ENCODE peak calls at places on chromosomes 2 and 18, in seven cellular contexts. M is IMR-90, F is mesendoderm, B is neuronal stem cell, V is H1, Q is mesenchymal stem cell, X is trophoblast cell. G is an unnamed sample.

GRCh38 chr18:73952296-73952946 is 195.2 kb downstream of the FBXO15 start:
- DNase-seq in F (peak), Q (no peak), V (no peak), X (no peak), M (no peak), B (no peak), G (no peak)

GRCh38 chr18:9008709-9009635 is 93.5 kb upstream of the NDUFV2 start:
- DNase-seq in F (no peak), X (no peak), V (no peak), Q (no peak), M (no peak), B (no peak), G (no peak)

GRCh38 chr2:423479-423878 is 135.6 kb upstream of the ALKAL2 start:
- DNase-seq in F (no peak), V (peak), X (peak), M (no peak), Q (no peak), B (no peak), G (no peak)

GRCh38 chr2:85110991-85111560 is 22.1 kb upstream of the TCF7L1 start:
- DNase-seq in X (peak), M (peak), V (no peak), F (peak), B (no peak), Q (no peak), G (no peak)

GRCh38 chr2:100733344-100734187 is 86.4 kb upstream of the NPAS2 start:
- DNase-seq in F (peak), Q (peak), V (no peak), X (peak), M (peak), B (peak), G (peak)

GRCh38 chr2:18552351-18553077 is 7.9 kb downstream of the RDH14 start:
- DNase-seq in B (no peak), M (no peak), X (no peak), V (no peak), Q (no peak), F (no peak), G (no peak)

GRCh38 chr2:154402138-154402714 is 296.3 kb upstream of the KCNJ3 start:
- DNase-seq in X (peak), Q (peak), M (peak), B (peak), V (no peak), F (peak), G (no peak)

GRCh38 chr2:208359632-208359986 is 47.0 kb upstream of the PTH2R start:
- DNase-seq in B (no peak), M (no peak), Q (no peak), F (peak), V (peak), X (no peak), G (peak)

GRCh38 chr2:121699421-121700328 is 37.0 kb downstream of the NIFK start:
- DNase-seq in X (peak), Q (peak), B (no peak), M (peak), F (peak), V (no peak), G (no peak)

GRCh38 chr2:41909584-41909983 is 138.2 kb upstream of the PKDCC start:
- DNase-seq in X (no peak), F (no peak), M (no peak), Q (peak), B (no peak), V (no peak), G (no peak)

GRCh38 chr2:218964041-218964771 is 4.7 kb downstream of the CDK5R2 start:
- DNase-seq in M (peak), Q (peak), F (peak), B (no peak), X (no peak), V (no peak), G (no peak)

GRCh38 chr18:57819671-57820460 is 16.8 kb upstream of the ATP8B1 start:
- DNase-seq in V (no peak), F (peak), Q (peak), X (peak), B (no peak), M (peak), G (no peak)

GRCh38 chr18:79026491-79026890 is 42.7 kb upstream of the ATP9B start:
- DNase-seq in X (no peak), V (peak), F (peak), B (no peak), Q (no peak), M (no peak), G (peak)

GRCh38 chr2:19256239-19256638 is 102.2 kb downstream of the OSR1 start:
- DNase-seq in B (no peak), F (no peak), V (no peak), M (peak), Q (peak), X (no peak), G (no peak)

GRCh38 chr18:50757358-50757757 is 62.5 kb downstream of the MRO start:
- DNase-seq in M (no peak), X (no peak), V (peak), Q (no peak), B (no peak), F (no peak), G (no peak)

GRCh38 chr2:200506679-200507078 is 3.2 kb downstream of the KCTD18 start:
- DNase-seq in V (no peak), Q (no peak), X (no peak), F (no peak), M (no peak), B (no peak), G (no peak)

GRCh38 chr2:108278631-108279030 is 10.1 kb upstream of the SULT1C2 start:
- DNase-seq in F (no peak), B (no peak), Q (no peak), X (no peak), M (peak), V (no peak), G (no peak)

GRCh38 chr2:228999326-228999725 is 271.8 kb downstream of the PID1 start:
- DNase-seq in Q (no peak), B (no peak), V (no peak), M (no peak), X (no peak), F (peak), G (no peak)

GRCh38 chr2:144456680-144457079 is 63.2 kb downstream of the ZEB2 start:
- DNase-seq in F (no peak), M (peak), V (no peak), B (no peak), Q (peak), X (peak), G (no peak)

GRCh38 chr2:229660951-229661350 is 53.4 kb downstream of the DNER start:
- DNase-seq in B (no peak), M (no peak), V (no peak), X (no peak), F (peak), Q (no peak), G (no peak)

GRCh38 chr2:11075221-11075620 is 80.0 kb upstream of the SLC66A3 start:
- DNase-seq in X (no peak), Q (no peak), M (no peak), V (peak), F (no peak), B (no peak), G (no peak)

GRCh38 chr2:165952600-165953210 is 871 bp downstream of the TTC21B start:
- DNase-seq in F (peak), V (no peak), M (peak), X (peak), Q (peak), B (no peak), G (no peak)

GRCh38 chr2:158099716-158100115 is 2.0 kb upstream of the UPP2 start:
- DNase-seq in M (peak), V (no peak), Q (no peak), F (peak), B (no peak), X (no peak), G (no peak)

GRCh38 chr2:140747097-140747496 is 1383.7 kb downstream of the LRP1B start:
- DNase-seq in F (peak), M (no peak), V (no peak), B (no peak), Q (no peak), X (peak), G (no peak)

GRCh38 chr18:56168049-56168781 is 470.2 kb downstream of the TXNL1 start:
- DNase-seq in F (peak), M (peak), Q (peak), X (no peak), B (no peak), V (no peak), G (no peak)

GRCh38 chr2:18924905-18925691 is 335.7 kb upstream of the NT5C1B start:
- DNase-seq in M (peak), V (no peak), X (peak), F (peak), B (no peak), Q (peak), G (no peak)

GRCh38 chr18:32975166-32975441 is 202.3 kb upstream of the KLHL14 start:
- DNase-seq in Q (no peak), X (no peak), B (no peak), F (no peak), V (no peak), M (no peak), G (no peak)

GRCh38 chr2:128032092-128032491 is 4.2 kb upstream of the SAP130 start:
- DNase-seq in F (no peak), B (no peak), Q (no peak), V (no peak), X (peak), M (no peak), G (no peak)

GRCh38 chr2:127619191-127619590 is 26.8 kb upstream of the GPR17 start:
- DNase-seq in B (no peak), M (no peak), V (no peak), Q (no peak), X (no peak), F (no peak), G (no peak)

GRCh38 chr2:148519013-148519412 is 125.5 kb upstream of the EPC2 start:
- DNase-seq in F (peak), B (no peak), Q (no peak), V (no peak), M (no peak), X (no peak), G (peak)

GRCh38 chr2:111068435-111069058 is 52.2 kb upstream of the BCL2L11 start:
- DNase-seq in F (peak), X (peak), Q (no peak), M (no peak), V (no peak), B (no peak), G (peak)

GRCh38 chr2:11387100-11387390 is 42.6 kb upstream of the ROCK2 start:
- DNase-seq in Q (peak), V (no peak), M (no peak), X (no peak), B (no peak), F (no peak), G (no peak)

GRCh38 chr18:26531600-26532150 is 16.7 kb downstream of the KCTD1 start:
- DNase-seq in V (no peak), Q (no peak), X (no peak), M (no peak), F (peak), B (no peak), G (no peak)

GRCh38 chr18:8688857-8689256 is 16.5 kb upstream of the MTCL1 start:
- DNase-seq in F (no peak), X (no peak), M (no peak), B (no peak), V (no peak), Q (no peak), G (no peak)

DNA sequence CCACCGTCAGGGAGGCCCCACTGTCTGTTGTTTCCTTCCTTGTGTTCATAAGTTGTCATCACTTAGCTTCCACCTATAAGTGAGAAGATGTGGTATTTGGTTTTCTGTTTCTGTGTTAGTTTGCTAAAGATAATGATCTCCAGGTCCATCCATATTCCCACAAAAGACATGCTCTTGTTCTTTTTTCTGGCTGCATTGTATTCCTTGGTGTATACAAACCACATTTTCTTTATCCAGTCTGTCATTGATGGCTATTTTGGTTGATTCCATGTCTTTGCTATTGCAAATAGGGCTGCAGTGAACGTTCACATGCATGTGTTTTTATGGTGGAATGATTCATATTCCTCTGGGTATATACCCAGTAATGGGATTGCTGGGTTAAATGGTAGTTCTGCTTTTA is 156.7 kb upstream of the NOSTRIN start:
- DNase-seq in Q (no peak), B (no peak), F (no peak), X (no peak), V (no peak), M (no peak), G (no peak)
- H2AK5ac ChIP-seq in Q (no peak), B (no peak), F (no peak), X (no peak), V (no peak), M (no peak), G (no peak)

GRCh38 chr2:233455006-233455405 is 100.7 kb downstream of the DGKD start:
- DNase-seq in M (no peak), V (no peak), X (no peak), F (no peak), B (no peak), Q (no peak), G (no peak)
- H2AK5ac ChIP-seq in M (no peak), V (no peak), X (no peak), F (no peak), B (no peak), Q (no peak), G (no peak)

GRCh38 chr2:38218995-38219394 is 143.0 kb upstream of the CYP1B1 start:
- DNase-seq in Q (no peak), B (no peak), X (no peak), V (no peak), M (no peak), F (no peak), G (no peak)

GRCh38 chr2:38216886-38217285 is 140.9 kb upstream of the CYP1B1 start:
- DNase-seq in Q (no peak), V (no peak), M (no peak), F (no peak), B (no peak), X (no peak), G (no peak)

GRCh38 chr2:38217401-38218188 is 141.6 kb upstream of the CYP1B1 start:
- DNase-seq in M (no peak), Q (no peak), V (no peak), X (no peak), B (no peak), F (no peak), G (no peak)

GRCh38 chr2:38220164-38220563 is 144.2 kb upstream of the CYP1B1 start:
- DNase-seq in V (no peak), X (no peak), M (no peak), F (no peak), B (no peak), Q (no peak), G (no peak)

GRCh38 chr2:38218583-38218982 is 142.6 kb upstream of the CYP1B1 start:
- DNase-seq in F (no peak), Q (no peak), B (no peak), V (no peak), X (no peak), M (no peak), G (no peak)
- H2AK5ac ChIP-seq in F (no peak), Q (no peak), B (no peak), V (no peak), X (no peak), M (no peak), G (no peak)

GRCh38 chr2:227472265-227473018 is 486 bp downstream of the AGFG1 start:
- DNase-seq in F (no peak), B (no peak), V (peak), M (no peak), Q (peak), X (peak), G (peak)
- H2AK5ac ChIP-seq in F (no peak), B (peak), V (no peak), M (no peak), Q (no peak), X (peak), G (no peak)

GRCh38 chr2:26480751-26481380 is 2.9 kb upstream of the OTOF start:
- DNase-seq in M (no peak), V (no peak), X (no peak), B (no peak), F (no peak), Q (no peak), G (no peak)
- H2AK5ac ChIP-seq in M (no peak), V (no peak), X (no peak), B (peak), F (no peak), Q (no peak), G (no peak)